ENCODE peak calls at places on chromosomes 11 and 22, in ten cellular contexts. J, T, P, X, N, A, L, O, E and G are unnamed samples.

GRCh38 chr22:38104084-38104483 is 6.4 kb downstream of the BAIAP2L2 start:
- DNase-seq in J (no peak), T (no peak), P (no peak), X (no peak), N (no peak), A (no peak), L (no peak), O (no peak), E (no peak), G (no peak)

GRCh38 chr22:30636226-30637077 is 871 bp downstream of the SLC35E4 start:
- DNase-seq in J (no peak), T (no peak), P (no peak), X (peak; percentile 58), N (no peak), A (no peak), L (no peak), O (no peak), E (peak; percentile 26), G (peak; percentile 17)

GRCh38 chr11:36195496-36196346 is 93.5 kb downstream of the COMMD9 start:
- DNase-seq in J (no peak), T (no peak), P (no peak), X (no peak), N (peak; percentile 49), A (no peak), L (no peak), O (no peak), E (no peak), G (peak; percentile 5)

GRCh38 chr11:71236836-71237475 is 15.4 kb downstream of the SHANK2 start:
- DNase-seq in J (no peak), T (no peak), P (no peak), X (no peak), N (no peak), A (no peak), L (no peak), O (no peak), E (no peak), G (no peak)

GRCh38 chr22:26471522-26471921 is 12.1 kb downstream of the HPS4 start:
- DNase-seq in J (no peak), T (no peak), P (no peak), X (peak; percentile 59), N (no peak), A (no peak), L (no peak), O (no peak), E (peak; percentile 31), G (peak; percentile 98)

GRCh38 chr22:45164217-45165123 is 745 bp downstream of the NUP50 start:
- DNase-seq in J (peak; percentile 35), T (no peak), P (peak; percentile 12), X (no peak), N (no peak), A (peak; percentile 17), L (no peak), O (no peak), E (peak; percentile 25), G (peak; percentile 23)

GRCh38 chr11:120655589-120655988 is 144.0 kb downstream of the GRIK4 start:
- DNase-seq in J (no peak), T (no peak), P (no peak), X (no peak), N (no peak), A (no peak), L (no peak), O (no peak), E (no peak), G (no peak)

GRCh38 chr22:26751217-26751616 is 93.8 kb downstream of the MIAT start:
- DNase-seq in J (no peak), T (no peak), P (no peak), X (no peak), N (no peak), A (no peak), L (no peak), O (no peak), E (no peak), G (no peak)

GRCh38 chr11:133669371-133670046 is 137.2 kb upstream of the OPCML start:
- DNase-seq in J (no peak), T (no peak), P (no peak), X (no peak), N (no peak), A (no peak), L (no peak), O (no peak), E (no peak), G (no peak)

GRCh38 chr11:41989800-41990380 is 530.4 kb upstream of the LRRC4C start:
- DNase-seq in J (no peak), T (no peak), P (no peak), X (no peak), N (no peak), A (no peak), L (no peak), O (no peak), E (no peak), G (no peak)

GRCh38 chr11:117927926-117928325 is 1.3 kb downstream of the TMPRSS13 start:
- DNase-seq in J (no peak), T (no peak), P (no peak), X (no peak), N (no peak), A (no peak), L (no peak), O (no peak), E (no peak), G (no peak)

GRCh38 chr11:74225565-74225964 is 54.5 kb downstream of the PPME1 start:
- DNase-seq in J (no peak), T (no peak), P (no peak), X (no peak), N (no peak), A (no peak), L (no peak), O (no peak), E (no peak), G (no peak)

GRCh38 chr11:63768232-63769043 is at the start of gene ZFTA:
- DNase-seq in J (peak; percentile 42), T (no peak), P (peak; percentile 45), X (peak; percentile 56), N (peak; percentile 27), A (peak; percentile 51), L (peak; percentile 80), O (peak; percentile 42), E (peak; percentile 70), G (peak; percentile 51)

GRCh38 chr11:116931206-116931953 is 94.0 kb upstream of the APOA1 start:
- DNase-seq in J (no peak), T (no peak), P (peak; percentile 41), X (no peak), N (no peak), A (no peak), L (no peak), O (peak; percentile 65), E (peak; percentile 33), G (peak; percentile 13)

GRCh38 chr11:72738199-72739141 is 13.7 kb downstream of the ARAP1 start:
- DNase-seq in J (no peak), T (no peak), P (no peak), X (no peak), N (peak; percentile 49), A (no peak), L (no peak), O (peak; percentile 82), E (peak; percentile 50), G (no peak)

GRCh38 chr11:11113676-11114075 is 239.4 kb downstream of the CSNK2A3 start:
- DNase-seq in J (no peak), T (no peak), P (no peak), X (no peak), N (no peak), A (no peak), L (no peak), O (no peak), E (no peak), G (no peak)

GRCh38 chr11:12185106-12185690 is 74.8 kb downstream of the MICAL2 start:
- DNase-seq in J (no peak), T (no peak), P (no peak), X (no peak), N (no peak), A (no peak), L (no peak), O (no peak), E (no peak), G (no peak)

GRCh38 chr11:83715927-83716525 is 429.9 kb upstream of the CCDC90B start:
- DNase-seq in J (no peak), T (no peak), P (no peak), X (no peak), N (no peak), A (no peak), L (no peak), O (no peak), E (no peak), G (no peak)

GRCh38 chr22:45552580-45553332 is 50.1 kb downstream of the FBLN1 start:
- DNase-seq in J (no peak), T (no peak), P (no peak), X (no peak), N (peak; percentile 62), A (no peak), L (no peak), O (no peak), E (no peak), G (peak; percentile 97)

GRCh38 chr11:108235633-108236032 is 12.8 kb downstream of the ATM start:
- DNase-seq in J (no peak), T (no peak), P (no peak), X (no peak), N (no peak), A (no peak), L (no peak), O (no peak), E (no peak), G (no peak)

GRCh38 chr22:46574438-46574992 is 37.1 kb upstream of the CELSR1 start:
- DNase-seq in J (no peak), T (no peak), P (no peak), X (no peak), N (no peak), A (peak; percentile 4), L (no peak), O (no peak), E (no peak), G (no peak)

GRCh38 chr11:67291481-67292381 is 2.6 kb downstream of the ANKRD13D start:
- DNase-seq in J (no peak), T (no peak), P (no peak), X (no peak), N (no peak), A (no peak), L (no peak), O (no peak), E (no peak), G (no peak)

GRCh38 chr11:134407321-134407828 is 4.7 kb downstream of the B3GAT1 start:
- DNase-seq in J (no peak), T (no peak), P (no peak), X (no peak), N (no peak), A (no peak), L (no peak), O (no peak), E (no peak), G (no peak)

GRCh38 chr22:27397036-27397947 is 404.3 kb downstream of the MN1 start:
- DNase-seq in J (no peak), T (no peak), P (no peak), X (no peak), N (no peak), A (no peak), L (no peak), O (no peak), E (no peak), G (no peak)

GRCh38 chr22:37022483-37023337 is 3.2 kb downstream of the MPST start:
- DNase-seq in J (no peak), T (no peak), P (no peak), X (no peak), N (no peak), A (no peak), L (no peak), O (no peak), E (no peak), G (no peak)

GRCh38 chr11:9273430-9274336 is 8.5 kb upstream of the DENND5A start:
- DNase-seq in J (peak; percentile 23), T (no peak), P (no peak), X (no peak), N (no peak), A (no peak), L (no peak), O (peak; percentile 30), E (no peak), G (peak; percentile 51)

GRCh38 chr11:126355926-126356897 is 726 bp downstream of the ST3GAL4 start:
- DNase-seq in J (no peak), T (no peak), P (no peak), X (no peak), N (no peak), A (no peak), L (no peak), O (no peak), E (peak; percentile 86), G (peak; percentile 20)